ENCODE peak calls at places on chromosome 2, in eight cellular contexts. I is H1, H is SK-N-SH, C is ovary, B is tibial nerve, O is A549, X is HepG2, Y is transverse colon. P is an unnamed sample. For H3K4me1, the result is how much of the 10 kb centered on the place peaks cover.

GRCh38 chr2:96119981-96120720 is 3.8 kb upstream of the ADRA2B start:
- DNase-seq in I (no peak), H (no peak), C (no peak), B (no peak), O (no peak), X (no peak), Y (no peak), P (no peak)

GRCh38 chr2:134461511-134461910 is 207.6 kb downstream of the MGAT5 start:
- DNase-seq in I (no peak), H (no peak), C (no peak), B (no peak), O (no peak), X (no peak), Y (no peak), P (no peak)

GRCh38 chr2:46091961-46092667 is 205.1 kb upstream of the EPAS1 start:
- DNase-seq in I (no peak), H (no peak), C (no peak), B (no peak), O (no peak), X (no peak), Y (no peak), P (peak)

GRCh38 chr2:228731517-228731916 is 539.6 kb downstream of the PID1 start:
- DNase-seq in I (peak), H (no peak), C (no peak), B (no peak), O (no peak), X (no peak), Y (no peak), P (peak)

GRCh38 chr2:20403693-20404381 is 43.0 kb upstream of the RHOB start:
- DNase-seq in I (no peak), H (no peak), C (no peak), B (no peak), O (no peak), X (no peak), Y (peak), P (peak)

GRCh38 chr2:226799211-226799975 is at the start of gene IRS1:
- DNase-seq in I (no peak), H (peak), C (peak), B (no peak), O (no peak), X (peak), Y (peak), P (peak)

GRCh38 chr2:37615808-37616673 is 55.4 kb downstream of the CDC42EP3 start:
- DNase-seq in I (no peak), H (no peak), C (no peak), B (no peak), O (no peak), X (no peak), Y (peak), P (peak)

GRCh38 chr2:47250576-47251403 is 95.7 kb upstream of the STPG4 start:
- DNase-seq in I (no peak), H (no peak), C (no peak), B (no peak), O (no peak), X (no peak), Y (no peak), P (no peak)

GRCh38 chr2:218853766-218854165 is 5.8 kb upstream of the WNT6 start:
- DNase-seq in I (no peak), H (no peak), C (no peak), B (no peak), O (no peak), X (no peak), Y (no peak), P (peak)

GRCh38 chr2:227592694-227593387 is 5.9 kb upstream of the SCYGR2 start:
- DNase-seq in I (no peak), H (no peak), C (no peak), B (no peak), O (no peak), X (no peak), Y (no peak), P (no peak)

GRCh38 chr2:27379840-27380625 is 501 bp downstream of the ZNF513 start:
- DNase-seq in I (no peak), H (peak), C (peak), B (peak), O (no peak), X (peak), Y (peak), P (peak)

GRCh38 chr2:23207871-23208270 is 177.1 kb upstream of the KLHL29 start:
- DNase-seq in I (no peak), H (no peak), C (no peak), B (no peak), O (no peak), X (peak), Y (peak), P (no peak)

GRCh38 chr2:240246173-240246820 is 105.8 kb upstream of the OTOS start:
- DNase-seq in I (no peak), H (no peak), C (peak), B (no peak), O (no peak), X (no peak), Y (no peak), P (peak)

GRCh38 chr2:226644342-226644957 is 155.2 kb downstream of the IRS1 start:
- DNase-seq in I (no peak), H (no peak), C (no peak), B (no peak), O (no peak), X (no peak), Y (no peak), P (no peak)

GRCh38 chr2:19547321-19547720 is 188.9 kb upstream of the OSR1 start:
- DNase-seq in I (no peak), H (no peak), C (no peak), B (no peak), O (no peak), X (no peak), Y (no peak), P (no peak)

GRCh38 chr2:138395565-138396306 is 105.8 kb upstream of the SPOPL start:
- DNase-seq in I (no peak), H (no peak), C (no peak), B (no peak), O (no peak), X (no peak), Y (no peak), P (no peak)

GRCh38 chr2:8514274-8514662 is 167.6 kb upstream of the ID2 start:
- DNase-seq in I (no peak), H (no peak), C (no peak), B (no peak), O (no peak), X (no peak), Y (no peak), P (no peak)

GRCh38 chr2:189407161-189407943 is 33.9 kb upstream of the WDR75 start:
- DNase-seq in I (no peak), H (peak), C (no peak), B (no peak), O (peak), X (no peak), Y (no peak), P (no peak)

GRCh38 chr2:96955694-96956610 is 30.4 kb downstream of the FAM178B start:
- DNase-seq in I (no peak), H (no peak), C (no peak), B (no peak), O (no peak), X (no peak), Y (peak), P (peak)

GRCh38 chr2:164711246-164712138 is 90.2 kb upstream of the GRB14 start:
- DNase-seq in I (no peak), H (no peak), C (no peak), B (no peak), O (peak), X (peak), Y (no peak), P (no peak)

DNA sequence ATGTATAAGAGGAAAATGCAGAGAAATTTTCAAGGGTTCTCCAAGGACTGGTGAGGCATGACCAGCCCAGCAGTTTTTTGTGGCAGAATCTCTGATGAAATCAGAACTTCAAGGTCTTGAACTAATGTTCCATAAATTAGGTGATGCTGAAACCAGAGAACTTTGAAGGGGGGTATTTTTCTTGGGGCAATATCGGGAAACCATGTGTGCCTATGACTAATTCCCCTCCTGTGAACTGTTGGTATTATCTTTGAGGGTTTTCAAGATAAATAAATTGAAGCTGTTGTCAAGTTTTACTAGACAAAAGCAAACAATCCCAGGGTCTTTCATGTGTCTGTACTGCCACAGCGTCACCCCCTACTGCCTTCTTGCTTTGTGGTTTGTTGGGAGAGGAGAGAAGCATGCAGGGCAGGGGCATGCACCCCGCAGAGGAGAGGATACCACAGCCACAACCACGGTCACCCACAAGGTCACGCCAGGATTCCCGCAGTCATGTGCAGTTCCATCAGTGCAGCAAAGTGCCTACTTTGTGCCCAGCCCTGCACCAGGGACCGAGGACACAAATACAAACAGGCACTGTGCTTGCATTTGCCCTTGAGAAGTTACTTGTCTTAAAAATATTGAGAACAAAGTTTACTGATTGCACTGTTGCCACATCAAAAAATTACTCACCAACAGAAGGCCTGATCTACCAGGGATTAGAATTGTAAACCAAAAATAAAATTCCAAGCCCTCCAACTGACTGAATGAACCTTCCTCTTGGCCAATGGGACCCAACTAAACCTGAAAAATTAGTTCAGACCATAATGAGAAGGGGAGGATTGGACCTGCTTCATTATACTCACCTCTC is 413.3 kb upstream of the TRIB2 start:
- DNase-seq in I (no peak), H (no peak), C (no peak), B (no peak), O (no peak), X (no peak), Y (no peak), P (no peak)
- H3K4me1 ChIP-seq in I (under half), H (under half), C (under half), B (under half), O (under half), X (under half), Y (under half), P (under half)

GRCh38 chr2:174138161-174138560 is 110.2 kb downstream of the OLA1 start:
- DNase-seq in I (no peak), H (no peak), C (no peak), B (no peak), O (peak), X (peak), Y (no peak), P (no peak)

GRCh38 chr2:174145827-174146226 is 102.5 kb downstream of the OLA1 start:
- DNase-seq in I (no peak), H (no peak), C (no peak), B (no peak), O (no peak), X (peak), Y (no peak), P (no peak)

GRCh38 chr2:174142290-174142689 is 106.0 kb downstream of the OLA1 start:
- DNase-seq in I (no peak), H (peak), C (no peak), B (no peak), O (no peak), X (no peak), Y (no peak), P (no peak)
- TF ChIP-seq EP300 in I (no peak), H (peak), C (no peak), B (no peak), O (no peak), X (no peak), Y (no peak), P (no peak)

GRCh38 chr2:29040552-29040951 is 33.8 kb downstream of the PCARE start:
- DNase-seq in I (no peak), H (no peak), C (no peak), B (no peak), O (no peak), X (no peak), Y (no peak), P (peak)
- H3K27ac ChIP-seq in I (no peak), H (no peak), C (no peak), B (no peak), O (no peak), X (no peak), Y (no peak), P (peak)

DNA sequence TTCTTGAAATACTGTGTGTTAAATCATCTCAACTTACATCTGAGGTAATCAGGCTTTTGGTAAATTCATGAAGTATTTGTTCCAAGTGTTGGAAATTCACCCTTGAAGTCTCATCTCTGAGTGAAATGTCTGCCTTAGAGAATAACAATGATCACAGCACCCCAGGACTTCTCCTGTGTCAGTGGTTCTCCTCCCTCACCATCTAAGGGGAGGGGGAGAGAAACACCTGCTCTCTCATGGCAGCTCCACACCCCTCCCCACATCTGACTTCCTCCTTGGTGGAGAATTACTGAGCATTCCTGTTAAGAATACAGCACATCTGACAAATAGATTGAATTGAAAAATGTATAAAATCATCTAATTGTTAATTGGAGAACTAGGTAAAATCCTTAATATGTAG is 532.1 kb downstream of the RNF144A start:
- DNase-seq in I (no peak), H (no peak), C (no peak), B (no peak), O (no peak), X (no peak), Y (no peak), P (no peak)
- H3K4me1 ChIP-seq in I (under half), H (under half), C (under half), B (under half), O (under half), X (under half), Y (under half), P (under half)

DNA sequence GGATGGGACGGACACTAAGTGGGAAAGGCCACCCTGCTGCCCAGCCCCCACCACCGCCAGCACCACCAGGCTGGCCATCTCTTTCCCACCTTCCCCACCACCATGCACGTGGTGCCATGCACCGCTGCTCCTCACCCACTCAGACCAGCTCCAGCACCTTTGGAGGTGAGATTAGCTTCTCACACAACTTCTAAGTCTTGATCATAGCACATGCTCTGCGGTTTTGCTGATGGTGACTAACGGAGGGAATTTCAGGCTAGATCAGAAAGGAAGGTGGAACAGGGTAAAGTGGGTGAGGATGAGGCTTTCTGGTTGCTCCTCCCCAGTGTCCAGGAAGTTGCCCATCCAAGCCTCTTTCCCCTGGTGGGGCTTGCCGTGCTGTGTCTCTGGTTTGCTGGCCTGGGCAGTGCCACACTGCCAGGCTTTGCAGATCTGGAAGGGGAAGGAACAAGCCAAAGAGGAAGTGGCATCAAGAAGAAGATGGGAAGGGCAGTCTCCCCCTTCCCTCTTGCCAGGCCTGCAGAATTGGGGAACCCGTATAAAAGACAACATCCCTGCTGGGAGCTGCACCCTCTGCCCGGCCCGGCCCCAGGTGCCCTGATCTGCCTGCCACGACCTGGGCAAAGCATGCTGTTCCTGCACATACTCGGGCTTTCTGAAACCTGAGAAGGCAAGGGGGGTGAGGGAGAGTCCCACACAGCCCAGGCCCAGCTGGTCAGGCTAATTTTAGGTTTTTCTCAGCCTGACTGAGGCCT is 44.3 kb upstream of the CAB39 start:
- DNase-seq in I (no peak), H (no peak), C (no peak), B (no peak), O (no peak), X (no peak), Y (peak), P (no peak)
- TF ChIP-seq EP300 in I (no peak), H (no peak), C (no peak), B (no peak), O (no peak), X (no peak), Y (no peak), P (no peak)

P was measured in sigmoid colon.